ENCODE peak calls at places on chromosome 16, in four cellular contexts. Y, B, H and S are unnamed samples.

GRCh38 chr16:57643166-57643813 is 14.9 kb downstream of the ADGRG1 start:
- DNase-seq in Y (no peak), B (no peak), H (peak), S (no peak)

GRCh38 chr16:81265658-81266451 is 27.4 kb downstream of the BCO1 start:
- DNase-seq in Y (no peak), B (no peak), H (no peak), S (no peak)

GRCh38 chr16:53809088-53809951 is 105.4 kb downstream of the FTO start:
- DNase-seq in Y (no peak), B (no peak), H (no peak), S (peak)

GRCh38 chr16:89721644-89722391 is 481 bp downstream of the ZNF276 start:
- DNase-seq in Y (peak), B (peak), H (peak), S (peak)

GRCh38 chr16:49463529-49463928 is 89.9 kb downstream of the C16orf78 start:
- DNase-seq in Y (peak), B (no peak), H (no peak), S (no peak)

GRCh38 chr16:59913666-59914065 is 1179.5 kb upstream of the GOT2 start:
- DNase-seq in Y (no peak), B (no peak), H (no peak), S (no peak)

GRCh38 chr16:86027366-86028126 is 128.6 kb downstream of the IRF8 start:
- DNase-seq in Y (no peak), B (no peak), H (no peak), S (no peak)

GRCh38 chr16:29318037-29318436 is 88.5 kb downstream of the NPIPB11 start:
- DNase-seq in Y (no peak), B (no peak), H (no peak), S (no peak)

GRCh38 chr16:80899804-80900592 is 95.6 kb upstream of the CDYL2 start:
- DNase-seq in Y (no peak), B (no peak), H (peak), S (no peak)

GRCh38 chr16:80735846-80736245 is 68.6 kb downstream of the CDYL2 start:
- DNase-seq in Y (no peak), B (no peak), H (no peak), S (no peak)

GRCh38 chr16:4416200-4417032 is at the start of gene CORO7:
- DNase-seq in Y (peak), B (peak), H (peak), S (peak)

GRCh38 chr16:75239463-75240122 is 11.8 kb downstream of the BCAR1 start:
- DNase-seq in Y (no peak), B (no peak), H (no peak), S (no peak)

GRCh38 chr16:3180445-3180878 is 7.5 kb upstream of the OR1F1 start:
- DNase-seq in Y (no peak), B (peak), H (no peak), S (peak)

GRCh38 chr16:14600164-14600563 is 29.9 kb downstream of the PARN start:
- DNase-seq in Y (peak), B (peak), H (peak), S (peak)

GRCh38 chr16:89921699-89922476 is 1.3 kb upstream of the TUBB3 start:
- DNase-seq in Y (no peak), B (peak), H (peak), S (peak)

GRCh38 chr16:14202697-14203096 is 131.6 kb downstream of the MRTFB start:
- DNase-seq in Y (no peak), B (peak), H (peak), S (peak)